ENCODE peak calls at places on chromosomes 4 and X, in eight cellular contexts. N is tibial artery, J is RWPE2, K is lower leg skin, A is GM20000, T is A549, U is neural crest cell, R is bronchial epithelial cell. Y is an unnamed sample.

GRCh38 chr4:3833326-3833989 is 67.3 kb downstream of the ADRA2C start:
- DNase-seq in J (no peak), U (no peak), R (no peak), N (no peak), T (no peak), K (no peak), A (no peak), Y (no peak)

GRCh38 chr4:99024481-99025275 is 29.2 kb downstream of the METAP1 start:
- DNase-seq in A (no peak), R (peak; percentile 24), U (no peak), J (no peak), T (no peak), K (no peak), N (no peak), Y (no peak)

GRCh38 chr4:6105311-6105911 is 87.2 kb upstream of the C4orf50 start:
- DNase-seq in J (no peak), T (no peak), U (no peak), K (peak; percentile 68), A (no peak), N (peak; percentile 4), R (no peak), Y (no peak)

GRCh38 chr4:73414936-73415271 is 10.8 kb downstream of the ALB start:
- DNase-seq in R (peak; percentile 7), A (no peak), K (no peak), N (no peak), U (no peak), T (no peak), J (no peak), Y (no peak)

GRCh38 chrX:22800360-22800759 is 199.4 kb upstream of the DDX53 start:
- DNase-seq in K (no peak), R (peak; percentile 78), N (peak; percentile 40), J (no peak), T (no peak), U (no peak), A (no peak), Y (peak; percentile 60)

GRCh38 chr4:27210874-27211428 is 350.3 kb downstream of the STIM2 start:
- DNase-seq in N (no peak), R (no peak), K (no peak), J (no peak), U (no peak), T (no peak), A (no peak), Y (no peak)

GRCh38 chr4:4783847-4784246 is 75.6 kb upstream of the MSX1 start:
- DNase-seq in K (peak; percentile 74), A (no peak), R (no peak), J (no peak), T (no peak), U (no peak), N (no peak), Y (no peak)

GRCh38 chr4:54076673-54077072 is 12.3 kb upstream of the CHIC2 start:
- DNase-seq in R (no peak), N (no peak), J (no peak), T (no peak), U (no peak), K (no peak), A (no peak), Y (no peak)

GRCh38 chr4:46937493-46937892 is 28.4 kb upstream of the COX7B2 start:
- DNase-seq in T (no peak), U (no peak), A (peak; percentile 3), K (no peak), J (no peak), R (no peak), N (no peak), Y (no peak)

GRCh38 chr4:130172156-130172555 is 1076.2 kb downstream of the C4orf33 start:
- DNase-seq in T (no peak), A (no peak), K (no peak), N (no peak), R (no peak), U (no peak), J (no peak), Y (no peak)

GRCh38 chrX:50704987-50705386 is 109.0 kb downstream of the SHROOM4 start:
- DNase-seq in T (no peak), U (no peak), R (no peak), K (no peak), N (no peak), J (no peak), A (no peak), Y (no peak)

GRCh38 chr4:25896782-25897539 is 17.1 kb upstream of the SMIM20 start:
- DNase-seq in A (no peak), N (no peak), U (no peak), T (no peak), K (no peak), R (no peak), J (no peak), Y (no peak)

GRCh38 chrX:143437439-143437838 is 79.8 kb downstream of the SPANXN3 start:
- DNase-seq in K (no peak), R (no peak), T (no peak), A (no peak), N (no peak), U (no peak), J (no peak), Y (no peak)

GRCh38 chr4:123163501-123163900 is 233.1 kb upstream of the SPRY1 start:
- DNase-seq in U (no peak), K (no peak), J (no peak), A (no peak), R (peak; percentile 30), N (no peak), T (no peak), Y (no peak)

GRCh38 chrX:49120104-49120503 is 3.4 kb downstream of the GPKOW start:
- DNase-seq in U (no peak), K (no peak), T (no peak), N (no peak), R (no peak), A (no peak), J (no peak), Y (no peak)

GRCh38 chr4:54093609-54094240 is 6.2 kb upstream of the GSX2 start:
- DNase-seq in N (no peak), J (no peak), K (no peak), R (no peak), U (no peak), A (no peak), T (no peak), Y (no peak)

GRCh38 chr4:152352645-152353116 is 183.2 kb downstream of the FBXW7 start:
- DNase-seq in K (peak; percentile 86), J (peak; percentile 59), T (peak; percentile 8), R (peak; percentile 96), U (peak; percentile 34), N (peak; percentile 63), A (peak; percentile 40), Y (peak; percentile 62)

GRCh38 chr4:123750044-123750443 is 353.4 kb downstream of the SPRY1 start:
- DNase-seq in R (no peak), A (no peak), T (no peak), K (no peak), N (no peak), J (no peak), U (no peak), Y (no peak)

GRCh38 chr4:106287353-106287969 is 28.5 kb downstream of the TBCK start:
- DNase-seq in J (no peak), N (no peak), R (peak; percentile 96), T (peak; percentile 1), K (no peak), A (no peak), U (no peak), Y (no peak)

GRCh38 chrX:86137071-86137470 is 11.2 kb upstream of the DACH2 start:
- DNase-seq in R (peak; percentile 67), N (no peak), A (no peak), K (no peak), J (no peak), U (no peak), T (no peak), Y (no peak)

GRCh38 chrX:11754958-11755645 is 2.9 kb upstream of the MSL3 start:
- DNase-seq in U (no peak), K (no peak), R (no peak), T (peak; percentile 15), N (no peak), J (no peak), A (no peak), Y (no peak)

GRCh38 chrX:19514791-19515614 is at the start of gene MAP3K15:
- DNase-seq in J (no peak), R (no peak), U (peak; percentile 29), N (no peak), A (peak; percentile 62), K (peak; percentile 83), T (peak; percentile 66), Y (no peak)

GRCh38 chrX:19512961-19513360 is 2.3 kb downstream of the MAP3K15 start:
- DNase-seq in T (no peak), N (no peak), A (peak; percentile 5), U (no peak), J (no peak), K (peak; percentile 21), R (no peak), Y (no peak)

GRCh38 chrX:19513383-19513782 is 1.9 kb downstream of the MAP3K15 start:
- DNase-seq in K (peak; percentile 78), U (no peak), T (peak; percentile 8), N (no peak), A (no peak), J (no peak), R (peak; percentile 24), Y (no peak)

GRCh38 chrX:19517965-19518364 is 2.7 kb upstream of the MAP3K15 start:
- DNase-seq in U (no peak), N (no peak), J (no peak), K (peak; percentile 7), T (no peak), R (no peak), A (no peak), Y (no peak)

GRCh38 chrX:19515615-19516105 is 352 bp upstream of the MAP3K15 start:
- DNase-seq in A (peak; percentile 5), K (peak; percentile 63), T (peak; percentile 14), N (no peak), R (no peak), J (no peak), U (no peak), Y (no peak)
- TF ChIP-seq CTCF in A (peak; percentile 12), K (no peak), T (no peak), N (no peak), R (no peak), J (no peak), U (no peak), Y (no peak)

GRCh38 chr4:171785392-171785791 is 27.8 kb upstream of the GALNTL6 start:
- DNase-seq in A (no peak), K (no peak), R (no peak), U (no peak), N (no peak), T (no peak), J (no peak), Y (no peak)
- TF ChIP-seq CTCF in A (no peak), K (no peak), R (no peak), U (no peak), N (no peak), T (no peak), J (peak; percentile 37), Y (no peak)

GRCh38 chr4:80361329-80361900 is 25.9 kb downstream of the CFAP299 start:
- DNase-seq in N (no peak), J (no peak), K (no peak), A (no peak), R (peak; percentile 57), U (no peak), T (peak; percentile 8), Y (no peak)
- TF ChIP-seq CTCF in N (no peak), J (peak; percentile 79), K (no peak), A (peak; percentile 10), R (no peak), U (peak; percentile 75), T (peak; percentile 44), Y (peak; percentile 57)

DNA sequence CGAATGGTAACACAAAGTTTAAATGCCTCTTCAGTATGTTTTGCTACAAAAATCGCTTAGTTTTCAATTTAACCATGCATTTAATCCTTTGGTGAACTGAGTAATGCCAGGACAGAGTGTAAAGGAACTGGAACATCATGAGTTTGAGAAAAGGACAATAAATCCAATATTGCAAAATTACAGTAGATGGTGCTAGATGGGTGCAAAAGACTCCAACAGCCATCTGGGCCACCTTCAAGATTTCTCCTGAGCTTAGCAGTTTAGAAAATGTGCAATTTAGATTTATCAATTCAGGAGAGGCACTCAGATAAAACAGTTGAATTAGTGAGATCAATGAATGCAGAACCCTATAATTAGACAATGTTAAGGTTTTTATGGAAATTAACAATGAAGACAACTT is 33.2 kb upstream of the MID1IP1 start:
- DNase-seq in A (peak; percentile 8), T (no peak), U (no peak), R (peak; percentile 18), N (no peak), J (no peak), K (no peak), Y (no peak)
- TF ChIP-seq CTCF in A (no peak), T (peak; percentile 56), U (peak; percentile 55), R (peak; percentile 32), N (peak; percentile 46), J (peak; percentile 35), K (no peak), Y (no peak)

Y was measured in right atrium auricular region.